ENCODE peak calls at places on chromosomes 2 and 18, in nine cellular contexts. A is cardiac muscle cell, D is heart left ventricle, P is GM23338, V is foreskin fibroblast, U is pancreas, J is GM12865, Q is A549, X is right lobe of liver. B is an unnamed sample.
A peak's percentile ranks its signal among the peaks of the same experiment; 100 is the strongest.

GRCh38 chr2:88626171-88627054 is 851 bp downstream of the EIF2AK3 start:
- DNase-seq in U (peak; percentile 78), A (no peak), Q (peak; percentile 9), J (peak; percentile 57), D (peak; percentile 43), P (peak; percentile 68), X (peak; percentile 50), V (peak; percentile 35), B (no peak)

GRCh38 chr18:13811993-13812392 is 12.0 kb upstream of the MC5R start:
- DNase-seq in A (no peak), X (no peak), Q (peak; percentile 18), V (no peak), J (no peak), P (peak; percentile 62), U (no peak), D (no peak), B (no peak)

GRCh38 chr2:9033385-9034175 is 30.1 kb upstream of the MBOAT2 start:
- DNase-seq in V (peak; percentile 50), Q (no peak), U (no peak), D (no peak), J (no peak), A (no peak), X (no peak), P (peak; percentile 58), B (no peak)

GRCh38 chr2:231711677-231712461 is 3.5 kb downstream of the PTMA start:
- DNase-seq in U (no peak), P (no peak), A (no peak), J (peak; percentile 22), V (peak; percentile 31), Q (no peak), X (no peak), D (no peak), B (no peak)

GRCh38 chr2:32947484-32948143 is 861 bp downstream of the LTBP1 start:
- DNase-seq in P (peak; percentile 77), Q (peak; percentile 78), V (peak; percentile 72), D (peak; percentile 36), X (peak; percentile 50), J (peak; percentile 41), A (peak; percentile 52), U (peak; percentile 69), B (no peak)

GRCh38 chr2:56008661-56009411 is 85.3 kb upstream of the EFEMP1 start:
- DNase-seq in Q (peak; percentile 48), J (no peak), P (peak; percentile 91), D (peak; percentile 56), U (no peak), V (peak; percentile 89), X (no peak), A (peak; percentile 95), B (peak; percentile 89)

GRCh38 chr2:67997528-67998267 is 65.1 kb downstream of the C1D start:
- DNase-seq in D (no peak), P (no peak), V (peak; percentile 92), Q (no peak), J (no peak), X (no peak), A (no peak), U (no peak), B (peak; percentile 10)

GRCh38 chr18:58559427-58560186 is 69.3 kb downstream of the ALPK2 start:
- DNase-seq in P (no peak), Q (no peak), A (no peak), V (no peak), J (no peak), D (no peak), X (no peak), U (no peak), B (no peak)

GRCh38 chr2:24124003-24124585 is 825 bp downstream of the FAM228B start:
- DNase-seq in X (no peak), V (no peak), J (no peak), D (no peak), Q (peak; percentile 64), P (no peak), A (peak; percentile 44), U (no peak), B (no peak)

GRCh38 chr18:55821219-55821618 is 233.2 kb upstream of the TCF4 start:
- DNase-seq in U (no peak), X (no peak), A (peak; percentile 27), J (no peak), Q (no peak), P (no peak), D (no peak), V (peak; percentile 79), B (no peak)

GRCh38 chr2:526918-527317 is 150.3 kb downstream of the TMEM18 start:
- DNase-seq in V (no peak), U (no peak), A (no peak), X (no peak), Q (no peak), D (no peak), P (no peak), J (no peak), B (no peak)

GRCh38 chr2:525611-526010 is 151.6 kb downstream of the TMEM18 start:
- DNase-seq in D (no peak), Q (no peak), A (no peak), P (no peak), X (no peak), J (no peak), V (no peak), U (no peak), B (no peak)

GRCh38 chr2:527581-527980 is 149.6 kb downstream of the TMEM18 start:
- DNase-seq in D (no peak), P (peak; percentile 28), U (no peak), A (no peak), Q (no peak), X (no peak), J (no peak), V (no peak), B (no peak)

GRCh38 chr2:529852-530251 is 147.4 kb downstream of the TMEM18 start:
- DNase-seq in J (no peak), P (no peak), Q (no peak), D (no peak), A (no peak), V (no peak), U (no peak), X (no peak), B (no peak)

GRCh38 chr2:529425-529824 is 147.8 kb downstream of the TMEM18 start:
- DNase-seq in P (peak; percentile 68), A (peak; percentile 9), V (peak; percentile 31), J (no peak), D (no peak), U (no peak), X (no peak), Q (peak; percentile 40), B (no peak)
- TF ChIP-seq CTCF in P (peak; percentile 63), A (no peak), V (peak; percentile 13), J (peak; percentile 8), D (no peak), U (no peak), X (no peak), Q (no peak), B (no peak)

GRCh38 chr2:212913902-212914301 is 237.5 kb downstream of the IKZF2 start:
- DNase-seq in P (no peak), V (no peak), D (no peak), Q (no peak), U (no peak), X (no peak), A (no peak), J (no peak), B (no peak)

GRCh38 chr2:212915121-212915782 is 236.2 kb downstream of the IKZF2 start:
- DNase-seq in V (no peak), D (no peak), X (no peak), A (no peak), J (peak; percentile 21), Q (no peak), P (no peak), U (no peak), B (no peak)

GRCh38 chr2:212911011-212911410 is 240.4 kb downstream of the IKZF2 start:
- DNase-seq in D (no peak), V (no peak), J (peak; percentile 14), P (no peak), U (no peak), A (no peak), X (no peak), Q (no peak), B (no peak)

GRCh38 chr2:212912445-212913103 is 238.8 kb downstream of the IKZF2 start:
- DNase-seq in D (no peak), A (peak; percentile 87), U (no peak), P (no peak), Q (peak; percentile 71), X (no peak), J (no peak), V (peak; percentile 57), B (no peak)

GRCh38 chr2:212914392-212914791 is 237.0 kb downstream of the IKZF2 start:
- DNase-seq in V (no peak), P (no peak), U (no peak), Q (no peak), J (no peak), A (no peak), D (no peak), X (no peak), B (no peak)
- H3K4me3 ChIP-seq in V (no peak overlapping the region), P (no peak overlapping the region), U (no peak overlapping the region), Q (no peak overlapping the region), J (no peak overlapping the region), A (no peak overlapping the region), D (no peak overlapping the region), X (no peak overlapping the region), B (no peak overlapping the region)

GRCh38 chr18:7982216-7982615 is 415.1 kb downstream of the PTPRM start:
- DNase-seq in P (no peak), A (no peak), Q (no peak), V (peak; percentile 22), X (no peak), J (no peak), D (no peak), U (no peak), B (no peak)

GRCh38 chr18:7978834-7979233 is 411.7 kb downstream of the PTPRM start:
- DNase-seq in U (no peak), J (no peak), Q (no peak), P (no peak), V (no peak), A (no peak), D (no peak), X (no peak), B (no peak)

GRCh38 chr18:7980661-7981060 is 413.5 kb downstream of the PTPRM start:
- DNase-seq in U (no peak), D (no peak), X (no peak), A (no peak), J (no peak), V (no peak), Q (no peak), P (no peak), B (no peak)

GRCh38 chr18:7979714-7980113 is 412.6 kb downstream of the PTPRM start:
- DNase-seq in V (no peak), Q (no peak), A (no peak), P (no peak), J (no peak), U (no peak), X (no peak), D (no peak), B (no peak)

GRCh38 chr18:7980136-7980535 is 413.0 kb downstream of the PTPRM start:
- DNase-seq in V (no peak), P (peak; percentile 80), A (no peak), U (no peak), X (no peak), J (peak; percentile 11), D (no peak), Q (no peak), B (no peak)
- TF ChIP-seq CTCF in V (no peak), P (peak; percentile 72), A (no peak), U (no peak), X (peak; percentile 27), J (peak; percentile 13), D (no peak), Q (peak; percentile 16), B (peak; percentile 31)

DNA sequence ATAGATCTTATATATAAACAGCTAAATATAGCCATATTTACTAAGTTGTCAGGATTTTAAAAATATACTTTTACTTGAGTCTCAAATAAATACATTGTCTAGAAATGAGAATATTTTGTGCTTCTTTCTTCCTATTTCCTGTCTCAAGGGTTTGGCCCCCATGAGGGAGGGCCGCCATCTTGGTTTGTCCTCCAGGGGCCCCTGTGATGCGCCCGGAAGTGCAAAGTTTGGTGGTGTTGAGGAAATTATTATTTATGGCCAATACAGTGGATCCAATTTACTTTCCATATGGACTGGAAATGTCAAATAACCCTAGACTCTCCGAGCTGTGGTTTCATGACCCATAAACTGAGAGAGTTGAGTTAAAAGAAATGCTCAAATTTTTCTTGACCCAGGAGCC is 104.7 kb upstream of the OTOS start:
- DNase-seq in P (no peak), A (no peak), U (no peak), J (no peak), X (no peak), V (no peak), D (no peak), Q (no peak), B (no peak)
- H3K4me3 ChIP-seq in P (no peak overlapping the region), A (no peak overlapping the region), U (no peak overlapping the region), J (no peak overlapping the region), X (no peak overlapping the region), V (no peak overlapping the region), D (no peak overlapping the region), Q (no peak overlapping the region), B (no peak overlapping the region)